ENCODE peak calls at places on chromosome 3, in eight cellular contexts. F is hepatocyte, X is A673, H is B cell, R is heart left ventricle, A is body of pancreas, J is WERI-Rb-1, I is BJ. D is an unnamed sample.

GRCh38 chr3:48662140-48662752 is 440 bp downstream of the CELSR3 start:
- DNase-seq in F (no peak), X (no peak), H (no peak), R (no peak), A (no peak), J (no peak), I (no peak), D (no peak)

GRCh38 chr3:87287025-87287424 is 10.6 kb upstream of the POU1F1 start:
- DNase-seq in F (no peak), X (no peak), H (no peak), R (no peak), A (no peak), J (no peak), I (no peak), D (peak)

GRCh38 chr3:37391679-37392078 is 217.3 kb upstream of the LRRFIP2 start:
- DNase-seq in F (no peak), X (no peak), H (no peak), R (no peak), A (no peak), J (no peak), I (no peak), D (no peak)

GRCh38 chr3:180744226-180744625 is 64.9 kb upstream of the CCDC39 start:
- DNase-seq in F (no peak), X (peak), H (no peak), R (no peak), A (no peak), J (no peak), I (no peak), D (no peak)

GRCh38 chr3:105523496-105523895 is 156.8 kb downstream of the ALCAM start:
- DNase-seq in F (no peak), X (no peak), H (no peak), R (no peak), A (no peak), J (no peak), I (peak), D (no peak)

GRCh38 chr3:195591220-195591619 is 7.5 kb upstream of the APOD start:
- DNase-seq in F (no peak), X (no peak), H (no peak), R (no peak), A (no peak), J (no peak), I (no peak), D (no peak)

GRCh38 chr3:42229942-42230688 is 35.9 kb downstream of the CCK start:
- DNase-seq in F (peak), X (peak), H (no peak), R (no peak), A (no peak), J (peak), I (no peak), D (no peak)

GRCh38 chr3:159174715-159175390 is 373.0 kb downstream of the MFSD1 start:
- DNase-seq in F (no peak), X (no peak), H (no peak), R (no peak), A (no peak), J (no peak), I (no peak), D (no peak)

GRCh38 chr3:141228385-141228784 is 3.2 kb upstream of the PXYLP1 start:
- DNase-seq in F (no peak), X (no peak), H (no peak), R (no peak), A (no peak), J (no peak), I (no peak), D (no peak)

GRCh38 chr3:136751259-136752045 is 726 bp downstream of the STAG1 start:
- DNase-seq in F (peak), X (peak), H (peak), R (peak), A (peak), J (peak), I (no peak), D (peak)

GRCh38 chr3:113890256-113890900 is 51.8 kb downstream of the GRAMD1C start:
- DNase-seq in F (peak), X (no peak), H (no peak), R (no peak), A (peak), J (peak), I (no peak), D (no peak)

GRCh38 chr3:9934235-9934621 is 594 bp downstream of the CRELD1 start:
- DNase-seq in F (peak), X (no peak), H (no peak), R (no peak), A (peak), J (peak), I (no peak), D (no peak)
- TF ChIP-seq CTCF in F (peak), X (peak), H (peak), R (no peak), A (peak), J (peak), I (peak), D (no peak)

DNA sequence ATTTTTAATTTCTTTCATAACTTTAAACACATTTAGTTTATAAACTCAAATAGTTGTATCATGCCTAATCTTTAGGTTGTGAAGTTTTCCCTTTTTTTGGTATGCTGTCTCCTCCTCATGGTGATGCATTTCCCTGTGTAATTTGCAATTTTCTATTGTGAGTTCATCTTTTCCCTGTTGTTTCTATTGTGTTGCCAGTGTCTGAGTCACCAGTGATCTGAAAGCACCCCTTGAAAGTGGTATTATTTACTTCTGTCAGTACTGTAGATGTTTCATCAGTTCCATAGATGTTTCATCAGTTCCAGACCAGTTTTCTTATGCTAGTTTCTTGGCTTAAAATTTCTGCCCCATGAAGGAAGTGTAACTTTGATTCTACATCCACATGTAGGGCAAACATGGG is 80.6 kb downstream of the OXSM start:
- DNase-seq in F (no peak), X (no peak), H (no peak), R (no peak), A (no peak), J (no peak), I (no peak), D (no peak)
- TF ChIP-seq CTCF in F (no peak), X (no peak), H (no peak), R (no peak), A (no peak), J (no peak), I (no peak), D (no peak)

DNA sequence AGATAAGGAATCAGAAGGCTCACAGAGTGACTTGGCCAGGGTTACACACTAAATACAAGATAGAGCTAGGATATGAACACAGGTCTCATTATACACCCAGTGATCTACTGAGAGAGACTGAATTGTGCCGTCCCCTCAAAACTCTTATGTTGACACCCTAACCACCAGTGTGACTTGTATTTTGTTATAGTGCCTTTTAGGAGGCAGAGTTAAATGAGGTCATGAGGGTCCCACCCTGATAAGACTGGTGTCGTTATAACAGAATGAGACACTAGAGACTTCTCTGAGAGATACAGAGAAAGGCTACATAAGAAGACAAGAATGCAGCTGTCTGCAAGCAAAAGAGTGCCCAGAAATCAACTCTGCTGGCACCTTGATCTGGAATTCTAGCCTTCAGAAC is 12.6 kb downstream of the KPNA1 start:
- DNase-seq in F (no peak), X (no peak), H (no peak), R (no peak), A (no peak), J (no peak), I (no peak), D (no peak)
- TF ChIP-seq CTCF in F (no peak), X (no peak), H (no peak), R (no peak), A (no peak), J (no peak), I (no peak), D (no peak)

DNA sequence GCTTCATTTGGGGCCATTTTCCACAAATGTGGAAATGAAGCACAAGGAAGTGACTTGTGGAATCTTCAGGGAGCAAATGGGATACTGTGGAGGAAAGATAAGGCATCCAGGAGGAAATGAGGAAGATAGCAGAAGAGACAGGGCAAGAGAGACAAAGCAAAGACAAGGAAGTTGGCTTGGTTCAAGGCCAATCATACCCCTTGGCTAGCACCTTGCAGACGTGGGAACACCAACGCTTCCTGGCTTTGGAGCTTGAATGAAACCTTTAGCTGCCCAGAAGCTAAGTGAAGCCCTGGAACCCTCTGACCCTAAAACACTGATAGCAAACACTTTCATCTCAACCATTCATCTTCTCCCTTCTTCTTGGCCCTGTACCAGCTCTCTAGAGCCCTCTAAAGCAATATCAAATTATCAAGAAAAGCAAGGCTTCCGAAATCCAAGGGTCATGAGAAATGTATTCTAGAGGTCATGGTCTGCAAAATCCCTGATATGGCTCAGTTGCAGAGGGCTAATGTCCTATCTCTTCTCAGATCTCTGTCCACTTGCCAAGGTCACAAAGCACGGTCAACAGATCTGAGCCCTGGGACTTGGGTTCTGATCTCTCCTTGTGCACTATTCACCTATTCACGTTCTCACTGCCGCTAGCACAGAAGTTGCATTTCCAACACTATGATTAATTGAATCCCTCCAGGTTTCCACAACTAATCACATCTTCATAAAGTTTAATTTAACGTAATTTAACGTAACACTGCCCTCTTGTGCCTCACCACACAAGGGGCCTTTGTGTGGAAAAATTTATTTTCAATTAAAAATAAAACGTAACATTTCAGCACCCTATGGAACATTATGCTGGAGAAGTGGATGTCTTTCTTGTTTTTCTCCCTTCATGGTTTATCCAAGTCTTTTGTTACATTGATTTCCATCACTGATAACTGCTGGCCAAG is 557.6 kb upstream of the ADAMTS9 start:
- DNase-seq in F (no peak), X (peak), H (no peak), R (no peak), A (no peak), J (no peak), I (no peak), D (no peak)
- TF ChIP-seq CTCF in F (peak), X (peak), H (no peak), R (peak), A (no peak), J (no peak), I (no peak), D (no peak)